ENCODE peak calls at places on chromosome 20, in six cellular contexts. One of them, this sample, is unnamed.

GRCh38 chr20:56924976-56925695 is 296.0 kb downstream of the TFAP2C start:
- DNase-seq in frontal cortex: peak; percentile 41
- DNase-seq in NCI-H1417: peak; percentile 36
- DNase-seq in H54: no peak
- DNase-seq in stimulated activated CD4-positive, alpha-beta T cell treated with anti-CD3 and anti-CD28 coated beads, Interleukin-1b, Interleukin-23, amount 100 ng/mL, for 1 hour: no peak
- DNase-seq in amygdala: peak; percentile 6
- DNase-seq in this sample: no peak

GRCh38 chr20:22776369-22776768 is 192.0 kb upstream of the FOXA2 start:
- DNase-seq in frontal cortex: no peak
- DNase-seq in NCI-H1417: no peak
- DNase-seq in H54: no peak
- DNase-seq in stimulated activated CD4-positive, alpha-beta T cell treated with anti-CD3 and anti-CD28 coated beads, Interleukin-1b, Interleukin-23, amount 100 ng/mL, for 1 hour: no peak
- DNase-seq in amygdala: no peak
- DNase-seq in this sample: no peak

GRCh38 chr20:45049904-45050471 is 50.9 kb downstream of the KCNS1 start:
- DNase-seq in frontal cortex: no peak
- DNase-seq in NCI-H1417: no peak
- DNase-seq in H54: no peak
- DNase-seq in stimulated activated CD4-positive, alpha-beta T cell treated with anti-CD3 and anti-CD28 coated beads, Interleukin-1b, Interleukin-23, amount 100 ng/mL, for 1 hour: no peak
- DNase-seq in amygdala: peak; percentile 9
- DNase-seq in this sample: no peak

GRCh38 chr20:13749811-13750210 is 34.9 kb downstream of the ESF1 start:
- DNase-seq in frontal cortex: no peak
- DNase-seq in NCI-H1417: no peak
- DNase-seq in H54: no peak
- DNase-seq in stimulated activated CD4-positive, alpha-beta T cell treated with anti-CD3 and anti-CD28 coated beads, Interleukin-1b, Interleukin-23, amount 100 ng/mL, for 1 hour: no peak
- DNase-seq in amygdala: no peak
- DNase-seq in this sample: no peak

GRCh38 chr20:59145926-59146800 is 17.5 kb upstream of the ZNF831 start:
- DNase-seq in frontal cortex: no peak
- DNase-seq in NCI-H1417: no peak
- DNase-seq in H54: no peak
- DNase-seq in stimulated activated CD4-positive, alpha-beta T cell treated with anti-CD3 and anti-CD28 coated beads, Interleukin-1b, Interleukin-23, amount 100 ng/mL, for 1 hour: peak; percentile 51
- DNase-seq in amygdala: no peak
- DNase-seq in this sample: no peak

GRCh38 chr20:46357030-46357514 is 48.8 kb upstream of the CDH22 start:
- DNase-seq in frontal cortex: no peak
- DNase-seq in NCI-H1417: no peak
- DNase-seq in H54: no peak
- DNase-seq in stimulated activated CD4-positive, alpha-beta T cell treated with anti-CD3 and anti-CD28 coated beads, Interleukin-1b, Interleukin-23, amount 100 ng/mL, for 1 hour: no peak
- DNase-seq in amygdala: peak; percentile 22
- DNase-seq in this sample: no peak

GRCh38 chr20:57594092-57594911 is 25.9 kb downstream of the ZBP1 start:
- DNase-seq in frontal cortex: peak; percentile 63
- DNase-seq in NCI-H1417: peak; percentile 29
- DNase-seq in H54: peak; percentile 69
- DNase-seq in stimulated activated CD4-positive, alpha-beta T cell treated with anti-CD3 and anti-CD28 coated beads, Interleukin-1b, Interleukin-23, amount 100 ng/mL, for 1 hour: peak; percentile 29
- DNase-seq in amygdala: no peak
- DNase-seq in this sample: no peak

GRCh38 chr20:61253640-61254511 is 1.8 kb downstream of the CDH4 start:
- DNase-seq in frontal cortex: peak; percentile 46
- DNase-seq in NCI-H1417: peak; percentile 41
- DNase-seq in H54: no peak
- DNase-seq in stimulated activated CD4-positive, alpha-beta T cell treated with anti-CD3 and anti-CD28 coated beads, Interleukin-1b, Interleukin-23, amount 100 ng/mL, for 1 hour: no peak
- DNase-seq in amygdala: no peak
- DNase-seq in this sample: no peak

GRCh38 chr20:6646237-6646636 is 121.2 kb upstream of the BMP2 start:
- DNase-seq in frontal cortex: no peak
- DNase-seq in NCI-H1417: no peak
- DNase-seq in H54: no peak
- DNase-seq in stimulated activated CD4-positive, alpha-beta T cell treated with anti-CD3 and anti-CD28 coated beads, Interleukin-1b, Interleukin-23, amount 100 ng/mL, for 1 hour: no peak
- DNase-seq in amygdala: no peak
- DNase-seq in this sample: no peak

GRCh38 chr20:53550590-53551187 is 43.0 kb downstream of the ZNF217 start:
- DNase-seq in frontal cortex: no peak
- DNase-seq in NCI-H1417: no peak
- DNase-seq in H54: no peak
- DNase-seq in stimulated activated CD4-positive, alpha-beta T cell treated with anti-CD3 and anti-CD28 coated beads, Interleukin-1b, Interleukin-23, amount 100 ng/mL, for 1 hour: no peak
- DNase-seq in amygdala: no peak
- DNase-seq in this sample: no peak

GRCh38 chr20:26169506-26169905 is 472.9 kb upstream of the ZNF337 start:
- DNase-seq in frontal cortex: no peak
- DNase-seq in NCI-H1417: no peak
- DNase-seq in H54: no peak
- DNase-seq in stimulated activated CD4-positive, alpha-beta T cell treated with anti-CD3 and anti-CD28 coated beads, Interleukin-1b, Interleukin-23, amount 100 ng/mL, for 1 hour: no peak
- DNase-seq in amygdala: no peak
- DNase-seq in this sample: no peak

GRCh38 chr20:50526403-50526989 is 16.3 kb downstream of the PTPN1 start:
- DNase-seq in frontal cortex: no peak
- DNase-seq in NCI-H1417: no peak
- DNase-seq in H54: no peak
- DNase-seq in stimulated activated CD4-positive, alpha-beta T cell treated with anti-CD3 and anti-CD28 coated beads, Interleukin-1b, Interleukin-23, amount 100 ng/mL, for 1 hour: no peak
- DNase-seq in amygdala: no peak
- DNase-seq in this sample: no peak

GRCh38 chr20:17992224-17992637 is 23.4 kb downstream of the MGME1 start:
- DNase-seq in frontal cortex: no peak
- DNase-seq in NCI-H1417: no peak
- DNase-seq in H54: no peak
- DNase-seq in stimulated activated CD4-positive, alpha-beta T cell treated with anti-CD3 and anti-CD28 coated beads, Interleukin-1b, Interleukin-23, amount 100 ng/mL, for 1 hour: no peak
- DNase-seq in amygdala: no peak
- DNase-seq in this sample: no peak

GRCh38 chr20:44137210-44137781 is 49.7 kb downstream of the JPH2 start:
- DNase-seq in frontal cortex: no peak
- DNase-seq in NCI-H1417: no peak
- DNase-seq in H54: no peak
- DNase-seq in stimulated activated CD4-positive, alpha-beta T cell treated with anti-CD3 and anti-CD28 coated beads, Interleukin-1b, Interleukin-23, amount 100 ng/mL, for 1 hour: no peak
- DNase-seq in amygdala: no peak
- DNase-seq in this sample: no peak

GRCh38 chr20:51650685-51651134 is 108.2 kb upstream of the NFATC2 start:
- DNase-seq in frontal cortex: no peak
- DNase-seq in NCI-H1417: no peak
- DNase-seq in H54: peak; percentile 19
- DNase-seq in stimulated activated CD4-positive, alpha-beta T cell treated with anti-CD3 and anti-CD28 coated beads, Interleukin-1b, Interleukin-23, amount 100 ng/mL, for 1 hour: no peak
- DNase-seq in amygdala: no peak
- DNase-seq in this sample: no peak

GRCh38 chr20:23918101-23918862 is 38.7 kb upstream of the CST5 start:
- DNase-seq in frontal cortex: no peak
- DNase-seq in NCI-H1417: no peak
- DNase-seq in H54: no peak
- DNase-seq in stimulated activated CD4-positive, alpha-beta T cell treated with anti-CD3 and anti-CD28 coated beads, Interleukin-1b, Interleukin-23, amount 100 ng/mL, for 1 hour: no peak
- DNase-seq in amygdala: no peak
- DNase-seq in this sample: no peak

GRCh38 chr20:24411003-24411402 is 58.4 kb upstream of the SYNDIG1 start:
- DNase-seq in frontal cortex: no peak
- DNase-seq in NCI-H1417: no peak
- DNase-seq in H54: no peak
- DNase-seq in stimulated activated CD4-positive, alpha-beta T cell treated with anti-CD3 and anti-CD28 coated beads, Interleukin-1b, Interleukin-23, amount 100 ng/mL, for 1 hour: no peak
- DNase-seq in amygdala: no peak
- DNase-seq in this sample: no peak

GRCh38 chr20:431012-431904 is 23.2 kb downstream of the RBCK1 start:
- DNase-seq in frontal cortex: peak; percentile 78
- DNase-seq in NCI-H1417: peak; percentile 55
- DNase-seq in H54: no peak
- DNase-seq in stimulated activated CD4-positive, alpha-beta T cell treated with anti-CD3 and anti-CD28 coated beads, Interleukin-1b, Interleukin-23, amount 100 ng/mL, for 1 hour: no peak
- DNase-seq in amygdala: peak; percentile 62
- DNase-seq in this sample: no peak

GRCh38 chr20:33721391-33722140 is 1.5 kb upstream of the PXMP4 start:
- DNase-seq in frontal cortex: no peak
- DNase-seq in NCI-H1417: no peak
- DNase-seq in H54: no peak
- DNase-seq in stimulated activated CD4-positive, alpha-beta T cell treated with anti-CD3 and anti-CD28 coated beads, Interleukin-1b, Interleukin-23, amount 100 ng/mL, for 1 hour: no peak
- DNase-seq in amygdala: no peak
- DNase-seq in this sample: no peak

GRCh38 chr20:62741191-62741676 is 32.6 kb downstream of the NTSR1 start:
- DNase-seq in frontal cortex: no peak
- DNase-seq in NCI-H1417: no peak
- DNase-seq in H54: peak; percentile 55
- DNase-seq in stimulated activated CD4-positive, alpha-beta T cell treated with anti-CD3 and anti-CD28 coated beads, Interleukin-1b, Interleukin-23, amount 100 ng/mL, for 1 hour: no peak
- DNase-seq in amygdala: no peak
- DNase-seq in this sample: no peak

GRCh38 chr20:48025661-48026060 is 240.4 kb upstream of the SULF2 start:
- DNase-seq in frontal cortex: no peak
- DNase-seq in NCI-H1417: no peak
- DNase-seq in H54: peak; percentile 47
- DNase-seq in stimulated activated CD4-positive, alpha-beta T cell treated with anti-CD3 and anti-CD28 coated beads, Interleukin-1b, Interleukin-23, amount 100 ng/mL, for 1 hour: no peak
- DNase-seq in amygdala: no peak
- DNase-seq in this sample: no peak

GRCh38 chr20:44644384-44645131 is 6.9 kb downstream of the ADA start:
- DNase-seq in frontal cortex: no peak
- DNase-seq in NCI-H1417: no peak
- DNase-seq in H54: no peak
- DNase-seq in stimulated activated CD4-positive, alpha-beta T cell treated with anti-CD3 and anti-CD28 coated beads, Interleukin-1b, Interleukin-23, amount 100 ng/mL, for 1 hour: no peak
- DNase-seq in amygdala: no peak
- DNase-seq in this sample: no peak

GRCh38 chr20:63394069-63394468 is 32.9 kb upstream of the CHRNA4 start:
- DNase-seq in frontal cortex: no peak
- DNase-seq in NCI-H1417: no peak
- DNase-seq in H54: no peak
- DNase-seq in stimulated activated CD4-positive, alpha-beta T cell treated with anti-CD3 and anti-CD28 coated beads, Interleukin-1b, Interleukin-23, amount 100 ng/mL, for 1 hour: no peak
- DNase-seq in amygdala: no peak
- DNase-seq in this sample: no peak

GRCh38 chr20:53845980-53846379 is 224.4 kb downstream of the BCAS1 start:
- DNase-seq in frontal cortex: no peak
- DNase-seq in NCI-H1417: no peak
- DNase-seq in H54: no peak
- DNase-seq in stimulated activated CD4-positive, alpha-beta T cell treated with anti-CD3 and anti-CD28 coated beads, Interleukin-1b, Interleukin-23, amount 100 ng/mL, for 1 hour: no peak
- DNase-seq in amygdala: no peak
- DNase-seq in this sample: no peak

GRCh38 chr20:21507275-21508229 is 6.3 kb downstream of the NKX2-2 start:
- DNase-seq in frontal cortex: peak; percentile 51
- DNase-seq in NCI-H1417: no peak
- DNase-seq in H54: no peak
- DNase-seq in stimulated activated CD4-positive, alpha-beta T cell treated with anti-CD3 and anti-CD28 coated beads, Interleukin-1b, Interleukin-23, amount 100 ng/mL, for 1 hour: no peak
- DNase-seq in amygdala: no peak
- DNase-seq in this sample: no peak

GRCh38 chr20:12875510-12875909 is 133.3 kb upstream of the SPTLC3 start:
- DNase-seq in frontal cortex: no peak
- DNase-seq in NCI-H1417: no peak
- DNase-seq in H54: no peak
- DNase-seq in stimulated activated CD4-positive, alpha-beta T cell treated with anti-CD3 and anti-CD28 coated beads, Interleukin-1b, Interleukin-23, amount 100 ng/mL, for 1 hour: no peak
- DNase-seq in amygdala: no peak
- DNase-seq in this sample: no peak

GRCh38 chr20:3133156-3133555 is 26.5 kb downstream of the FASTKD5 start:
- DNase-seq in frontal cortex: no peak
- DNase-seq in NCI-H1417: no peak
- DNase-seq in H54: no peak
- DNase-seq in stimulated activated CD4-positive, alpha-beta T cell treated with anti-CD3 and anti-CD28 coated beads, Interleukin-1b, Interleukin-23, amount 100 ng/mL, for 1 hour: no peak
- DNase-seq in amygdala: no peak
- DNase-seq in this sample: no peak

GRCh38 chr20:14264869-14265268 is 72.5 kb downstream of the FLRT3 start:
- DNase-seq in frontal cortex: no peak
- DNase-seq in NCI-H1417: no peak
- DNase-seq in H54: no peak
- DNase-seq in stimulated activated CD4-positive, alpha-beta T cell treated with anti-CD3 and anti-CD28 coated beads, Interleukin-1b, Interleukin-23, amount 100 ng/mL, for 1 hour: no peak
- DNase-seq in amygdala: no peak
- DNase-seq in this sample: no peak

This sample was measured in cortex of kidney.